ENCODE peak calls at places on chromosomes 6 and 20, in ten cellular contexts. U, K, J, I, T, A, P, V, B and W are unnamed samples.
A peak's percentile ranks its signal among the peaks of the same experiment; 100 is the strongest.

GRCh38 chr20:44456611-44457010 is 19.1 kb upstream of the TTPAL start:
- DNase-seq in A (no peak), B (no peak), V (no peak), J (no peak), I (no peak), U (no peak), P (no peak), K (no peak), T (no peak), W (no peak)

GRCh38 chr20:32470025-32470861 is 112.1 kb downstream of the ASXL1 start:
- DNase-seq in K (peak; percentile 65), V (no peak), P (peak; percentile 22), B (no peak), U (peak; percentile 83), J (peak; percentile 29), A (peak; percentile 96), T (peak; percentile 50), I (no peak), W (peak; percentile 80)

GRCh38 chr20:37804584-37805566 is 98.1 kb upstream of the VSTM2L start:
- DNase-seq in K (peak; percentile 80), V (no peak), U (no peak), I (no peak), P (peak; percentile 9), J (no peak), T (no peak), B (no peak), A (no peak), W (peak; percentile 89)

GRCh38 chr6:165858571-165858970 is 195.5 kb upstream of the PDE10A start:
- DNase-seq in B (no peak), A (no peak), I (no peak), K (no peak), T (no peak), J (peak; percentile 13), V (no peak), U (no peak), P (no peak), W (no peak)

GRCh38 chr20:3203315-3204123 is 963 bp downstream of the DDRGK1 start:
- DNase-seq in U (no peak), T (peak; percentile 60), I (no peak), J (peak; percentile 71), P (peak; percentile 46), K (no peak), V (no peak), B (no peak), A (peak; percentile 45), W (peak; percentile 68)

GRCh38 chr6:154521412-154521811 is 10.9 kb upstream of the CNKSR3 start:
- DNase-seq in J (no peak), I (no peak), P (no peak), K (no peak), T (no peak), U (no peak), B (no peak), A (no peak), V (no peak), W (no peak)

GRCh38 chr6:35522660-35523658 is 10.3 kb upstream of the TULP1 start:
- DNase-seq in T (peak; percentile 87), B (peak; percentile 48), K (peak; percentile 72), I (peak; percentile 70), A (peak; percentile 76), P (peak; percentile 87), V (peak; percentile 66), J (peak; percentile 78), U (peak; percentile 23), W (peak; percentile 79)

GRCh38 chr20:47351643-47352331 is 4.7 kb downstream of the ZMYND8 start:
- DNase-seq in T (no peak), P (no peak), I (no peak), B (no peak), U (no peak), V (no peak), J (no peak), K (peak; percentile 73), A (peak; percentile 52), W (peak; percentile 87)

GRCh38 chr6:87731818-87732661 is 30.0 kb upstream of the AKIRIN2 start:
- DNase-seq in B (no peak), T (peak; percentile 79), U (peak; percentile 91), P (no peak), A (peak; percentile 89), J (peak; percentile 96), I (no peak), V (no peak), K (no peak), W (no peak)

GRCh38 chr20:6636209-6637159 is 131.0 kb upstream of the BMP2 start:
- DNase-seq in K (peak; percentile 23), P (no peak), U (peak; percentile 58), J (peak; percentile 80), B (no peak), A (peak; percentile 15), I (no peak), V (no peak), T (peak; percentile 56), W (peak; percentile 48)

GRCh38 chr20:41135187-41135887 is 2.0 kb upstream of the PLCG1 start:
- DNase-seq in I (peak; percentile 53), K (peak; percentile 78), J (peak; percentile 41), P (peak; percentile 71), T (no peak), U (no peak), B (peak; percentile 53), A (peak; percentile 57), V (peak; percentile 50), W (peak; percentile 89)

GRCh38 chr6:72322778-72323177 is 299.1 kb upstream of the KCNQ5 start:
- DNase-seq in U (no peak), B (no peak), V (no peak), I (no peak), J (no peak), T (no peak), K (no peak), P (no peak), A (no peak), W (no peak)

GRCh38 chr20:62662422-62662821 is 20.1 kb downstream of the SLCO4A1 start:
- DNase-seq in T (peak; percentile 90), P (no peak), U (peak; percentile 69), A (peak; percentile 84), V (no peak), J (peak; percentile 94), B (no peak), I (no peak), K (no peak), W (no peak)

GRCh38 chr6:166465671-166466087 is 82.9 kb upstream of the MPC1 start:
- DNase-seq in A (peak; percentile 1), V (no peak), B (no peak), I (no peak), T (peak; percentile 83), U (peak; percentile 48), J (peak; percentile 83), K (no peak), P (no peak), W (peak; percentile 74)

GRCh38 chr6:44113396-44113795 is 13.9 kb downstream of the MRPL14 start:
- DNase-seq in K (no peak), I (no peak), V (no peak), U (no peak), T (no peak), B (no peak), J (peak; percentile 26), A (peak; percentile 38), P (no peak), W (no peak)

GRCh38 chr6:44010411-44011349 is 116.6 kb downstream of the MRPL14 start:
- DNase-seq in B (no peak), J (peak; percentile 98), U (peak; percentile 98), A (peak; percentile 99), T (peak; percentile 92), V (no peak), K (no peak), I (no peak), P (no peak), W (no peak)

GRCh38 chr6:155154158-155154830 is 109.5 kb upstream of the CLDN20 start:
- DNase-seq in A (peak; percentile 89), I (no peak), K (no peak), U (peak; percentile 96), J (peak; percentile 93), V (no peak), B (peak; percentile 48), T (peak; percentile 65), P (peak; percentile 55), W (no peak)

GRCh38 chr6:80457044-80457933 is 350.8 kb downstream of the BCKDHB start:
- DNase-seq in K (no peak), I (no peak), P (no peak), B (no peak), U (peak; percentile 97), V (no peak), T (peak; percentile 86), A (peak; percentile 94), J (peak; percentile 99), W (no peak)

GRCh38 chr6:134299236-134299635 is 18.7 kb downstream of the SGK1 start:
- DNase-seq in B (no peak), T (no peak), J (peak; percentile 30), A (peak; percentile 3), U (peak; percentile 86), K (no peak), I (no peak), P (no peak), V (no peak), W (no peak)

GRCh38 chr6:44338228-44339122 is 4.0 kb upstream of the SPATS1 start:
- DNase-seq in U (peak; percentile 18), B (peak; percentile 55), T (peak; percentile 70), V (peak; percentile 46), I (peak; percentile 39), J (peak; percentile 77), K (peak; percentile 88), P (peak; percentile 65), A (peak; percentile 77), W (peak; percentile 93)

GRCh38 chr6:150343434-150343833 is 25.4 kb upstream of the IYD start:
- DNase-seq in A (no peak), B (no peak), U (peak; percentile 54), I (no peak), K (no peak), T (no peak), J (peak; percentile 64), V (no peak), P (no peak), W (no peak)

GRCh38 chr6:151036869-151037680 is 171.6 kb downstream of the MTHFD1L start:
- DNase-seq in I (no peak), B (no peak), K (no peak), A (peak; percentile 49), T (no peak), V (peak; percentile 12), U (peak; percentile 69), J (peak; percentile 44), P (peak; percentile 42), W (no peak)

GRCh38 chr6:45548657-45549515 is 171.2 kb upstream of the SUPT3H start:
- DNase-seq in P (no peak), T (no peak), U (no peak), B (no peak), A (no peak), J (no peak), K (peak; percentile 61), V (no peak), I (no peak), W (peak; percentile 89)

GRCh38 chr6:113450061-113450465 is 407.1 kb upstream of the MARCKS start:
- DNase-seq in U (no peak), I (no peak), A (no peak), V (no peak), P (no peak), K (no peak), T (no peak), J (peak; percentile 19), B (no peak), W (no peak)

GRCh38 chr6:31031095-31031494 is 20.8 kb downstream of the MUC22 start:
- DNase-seq in P (peak; percentile 23), K (no peak), I (no peak), T (no peak), A (no peak), U (no peak), J (no peak), B (no peak), V (no peak), W (no peak)

GRCh38 chr6:99151634-99152344 is 197.7 kb downstream of the FAXC start:
- DNase-seq in T (peak; percentile 11), V (peak; percentile 13), K (peak; percentile 75), J (peak; percentile 45), A (peak; percentile 53), P (peak; percentile 58), U (peak; percentile 6), I (no peak), B (no peak), W (peak; percentile 82)

GRCh38 chr6:155495011-155495768 is 39.6 kb upstream of the NOX3 start:
- DNase-seq in J (peak; percentile 78), T (peak; percentile 77), I (no peak), V (no peak), B (no peak), U (peak; percentile 66), A (peak; percentile 60), K (peak; percentile 3), P (no peak), W (no peak)

GRCh38 chr20:40564997-40565680 is 123.9 kb downstream of the MAFB start:
- DNase-seq in A (peak; percentile 76), I (no peak), K (no peak), T (peak; percentile 35), J (peak; percentile 81), P (no peak), B (no peak), U (peak; percentile 82), V (no peak), W (no peak)